ENCODE peak calls at places on chromosomes 12 and 14, in six cellular contexts. F, Y, U, R, J and Z are unnamed samples.

GRCh38 chr12:44842669-44843068 is 33.4 kb downstream of the NELL2 start:
- DNase-seq in F (no peak), Y (no peak), U (no peak), R (no peak), J (no peak), Z (no peak)

GRCh38 chr14:82422186-82422585 is 888.5 kb upstream of the SEL1L start:
- DNase-seq in F (no peak), Y (no peak), U (no peak), R (no peak), J (no peak), Z (no peak)

GRCh38 chr12:51592034-51592705 is 1.1 kb downstream of the SCN8A start:
- DNase-seq in F (no peak), Y (no peak), U (no peak), R (no peak), J (peak; percentile 93), Z (peak; percentile 31)

GRCh38 chr12:32507559-32508276 is 108.4 kb downstream of the FGD4 start:
- DNase-seq in F (no peak), Y (peak; percentile 30), U (no peak), R (no peak), J (no peak), Z (no peak)

GRCh38 chr12:53867216-53868012 is 71.2 kb upstream of the HOXC13 start:
- DNase-seq in F (no peak), Y (no peak), U (no peak), R (no peak), J (peak; percentile 73), Z (peak; percentile 82)

GRCh38 chr12:53750812-53751335 is 905 bp downstream of the CISTR start:
- DNase-seq in F (peak; percentile 54), Y (peak; percentile 76), U (no peak), R (no peak), J (peak; percentile 19), Z (peak; percentile 14)

GRCh38 chr14:85991156-85991555 is 461.2 kb downstream of the FLRT2 start:
- DNase-seq in F (no peak), Y (no peak), U (no peak), R (no peak), J (no peak), Z (no peak)

GRCh38 chr12:50317198-50317597 is 33.9 kb upstream of the LIMA1 start:
- DNase-seq in F (no peak), Y (no peak), U (no peak), R (no peak), J (peak; percentile 25), Z (no peak)

GRCh38 chr14:68987653-68988036 is 8.5 kb upstream of the ACTN1 start:
- DNase-seq in F (no peak), Y (peak; percentile 49), U (no peak), R (no peak), J (peak; percentile 12), Z (no peak)

GRCh38 chr14:24268225-24268624 is 3.2 kb downstream of the RABGGTA start:
- DNase-seq in F (no peak), Y (no peak), U (no peak), R (no peak), J (no peak), Z (no peak)

GRCh38 chr12:8831116-8831515 is 8.7 kb downstream of the A2ML1 start:
- DNase-seq in F (no peak), Y (no peak), U (no peak), R (no peak), J (no peak), Z (no peak)

GRCh38 chr12:19893514-19893913 is 454.2 kb downstream of the AEBP2 start:
- DNase-seq in F (no peak), Y (peak; percentile 11), U (no peak), R (no peak), J (peak; percentile 53), Z (peak; percentile 49)